ENCODE peak calls at places on chromosomes 2 and 18, in ten cellular contexts. B is fibroblast of pulmonary artery, P is neural progenitor cell, Q is AG09319, U is AG04450, D is fibroblast of mammary gland, E is progenitor cell of endocrine pancreas, M is neural crest cell, I is cardiac fibroblast, T is AG10803. O is an unnamed sample.
A peak's percentile ranks its signal among the peaks of the same experiment; 100 is the strongest.

GRCh38 chr2:54570925-54571694 is 115.0 kb downstream of the SPTBN1 start:
- DNase-seq in B (peak; percentile 94), P (no peak), Q (peak; percentile 71), U (peak; percentile 67), D (peak; percentile 92), E (no peak), M (no peak), I (peak; percentile 96), T (peak; percentile 95), O (no peak)

GRCh38 chr2:45890819-45891218 is 239.3 kb downstream of the PRKCE start:
- DNase-seq in B (no peak), P (no peak), Q (no peak), U (no peak), D (no peak), E (no peak), M (no peak), I (no peak), T (no peak), O (no peak)

GRCh38 chr2:197496695-197497094 is 2.9 kb downstream of the HSPD1 start:
- DNase-seq in B (no peak), P (no peak), Q (no peak), U (no peak), D (no peak), E (no peak), M (no peak), I (no peak), T (no peak), O (no peak)

GRCh38 chr2:41922177-41922576 is 125.6 kb upstream of the PKDCC start:
- DNase-seq in B (no peak), P (no peak), Q (no peak), U (no peak), D (peak; percentile 31), E (no peak), M (no peak), I (no peak), T (peak; percentile 38), O (no peak)

GRCh38 chr2:45649855-45650806 is 1.3 kb upstream of the PRKCE start:
- DNase-seq in B (peak; percentile 63), P (peak; percentile 82), Q (no peak), U (no peak), D (peak; percentile 57), E (peak; percentile 44), M (peak; percentile 48), I (peak; percentile 56), T (peak; percentile 57), O (peak; percentile 27)

GRCh38 chr2:43356774-43357173 is 130.4 kb upstream of the ZFP36L2 start:
- DNase-seq in B (peak; percentile 30), P (no peak), Q (no peak), U (no peak), D (peak; percentile 73), E (no peak), M (no peak), I (peak; percentile 38), T (peak; percentile 56), O (no peak)

GRCh38 chr2:135962401-135963138 is 22.9 kb downstream of the DARS1 start:
- DNase-seq in B (no peak), P (peak; percentile 38), Q (no peak), U (no peak), D (no peak), E (no peak), M (no peak), I (no peak), T (no peak), O (no peak)

GRCh38 chr2:239265681-239266435 is 135.0 kb downstream of the HDAC4 start:
- DNase-seq in B (no peak), P (no peak), Q (no peak), U (no peak), D (no peak), E (no peak), M (no peak), I (no peak), T (no peak), O (no peak)

GRCh38 chr2:140630557-140630956 is 1500.3 kb downstream of the LRP1B start:
- DNase-seq in B (no peak), P (no peak), Q (no peak), U (no peak), D (no peak), E (no peak), M (no peak), I (no peak), T (no peak), O (no peak)

GRCh38 chr2:112799291-112799975 is 15.1 kb upstream of the IL1A start:
- DNase-seq in B (peak; percentile 66), P (no peak), Q (no peak), U (no peak), D (no peak), E (no peak), M (no peak), I (peak; percentile 66), T (no peak), O (no peak)

GRCh38 chr2:227834423-227834822 is 20.8 kb downstream of the CCL20 start:
- DNase-seq in B (no peak), P (no peak), Q (no peak), U (no peak), D (peak; percentile 63), E (no peak), M (no peak), I (peak; percentile 46), T (no peak), O (no peak)

GRCh38 chr2:172698041-172698863 is 37.4 kb upstream of the RAPGEF4 start:
- DNase-seq in B (peak; percentile 61), P (no peak), Q (no peak), U (peak; percentile 80), D (peak; percentile 92), E (no peak), M (no peak), I (peak; percentile 80), T (peak; percentile 56), O (no peak)

GRCh38 chr18:56139792-56140254 is 498.6 kb downstream of the TXNL1 start:
- DNase-seq in B (peak; percentile 46), P (no peak), Q (no peak), U (peak; percentile 72), D (peak; percentile 54), E (no peak), M (no peak), I (peak; percentile 85), T (peak; percentile 59), O (no peak)

GRCh38 chr2:28391564-28392296 is 928 bp upstream of the FOSL2 start:
- DNase-seq in B (peak; percentile 94), P (peak; percentile 66), Q (peak; percentile 79), U (peak; percentile 67), D (peak; percentile 90), E (peak; percentile 27), M (no peak), I (peak; percentile 96), T (peak; percentile 94), O (no peak)

GRCh38 chr2:46703588-46703987 is 212.0 kb downstream of the MCFD2 start:
- DNase-seq in B (no peak), P (no peak), Q (no peak), U (no peak), D (no peak), E (no peak), M (no peak), I (no peak), T (no peak), O (no peak)

GRCh38 chr2:240401781-240402551 is 33.5 kb upstream of the GPC1 start:
- DNase-seq in B (no peak), P (no peak), Q (no peak), U (no peak), D (no peak), E (no peak), M (no peak), I (no peak), T (no peak), O (no peak)
- TF ChIP-seq CTCF in B (no peak), P (no peak), Q (no peak), U (no peak), D (no peak), E (no peak), M (no peak), I (no peak), T (no peak), O (no peak)

GRCh38 chr2:98923244-98923940 is 12.6 kb downstream of the CRACDL start:
- DNase-seq in B (no peak), P (no peak), Q (no peak), U (no peak), D (no peak), E (no peak), M (no peak), I (no peak), T (no peak), O (no peak)
- TF ChIP-seq CTCF in B (peak; percentile 14), P (peak; percentile 39), Q (no peak), U (peak; percentile 27), D (peak; percentile 38), E (peak; percentile 25), M (peak; percentile 42), I (peak; percentile 22), T (peak; percentile 3), O (no peak)

GRCh38 chr18:1559563-1559962 is 654.9 kb downstream of the ADCYAP1 start:
- DNase-seq in B (peak; percentile 5), P (no peak), Q (no peak), U (no peak), D (no peak), E (no peak), M (no peak), I (no peak), T (no peak), O (no peak)
- TF ChIP-seq CTCF in B (no peak), P (peak; percentile 17), Q (no peak), U (no peak), D (no peak), E (no peak), M (no peak), I (no peak), T (no peak), O (no peak)

GRCh38 chr2:196318517-196319377 is 147.4 kb upstream of the STK17B start:
- DNase-seq in B (no peak), P (no peak), Q (no peak), U (no peak), D (no peak), E (no peak), M (no peak), I (no peak), T (no peak), O (no peak)

GRCh38 chr2:196328088-196328680 is 156.8 kb upstream of the STK17B start:
- DNase-seq in B (no peak), P (no peak), Q (no peak), U (no peak), D (no peak), E (no peak), M (no peak), I (no peak), T (no peak), O (no peak)

GRCh38 chr2:196322963-196323810 is 151.8 kb upstream of the STK17B start:
- DNase-seq in B (peak; percentile 71), P (no peak), Q (no peak), U (no peak), D (peak; percentile 66), E (no peak), M (no peak), I (peak; percentile 74), T (peak; percentile 76), O (no peak)

GRCh38 chr2:196329959-196330358 is 158.6 kb upstream of the STK17B start:
- DNase-seq in B (no peak), P (no peak), Q (no peak), U (no peak), D (no peak), E (no peak), M (no peak), I (no peak), T (no peak), O (no peak)

DNA sequence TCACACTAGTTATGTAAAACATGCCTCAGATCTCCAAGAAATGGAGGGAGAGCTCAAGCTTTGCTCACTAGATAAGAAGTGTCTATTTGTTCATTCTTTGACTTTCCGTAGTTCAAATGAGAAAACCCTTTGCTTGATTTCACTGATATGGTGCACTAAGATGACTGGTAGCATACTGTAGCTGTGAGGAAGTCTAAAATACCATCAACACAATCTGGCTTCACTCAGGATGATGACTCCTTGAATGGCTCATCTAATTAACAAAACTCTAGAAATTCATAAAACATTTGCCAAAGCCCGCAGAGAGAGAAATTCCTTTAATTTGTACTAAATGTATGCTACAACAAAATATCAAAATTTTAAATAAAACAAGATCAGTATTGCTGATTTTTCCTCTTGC is 152.8 kb upstream of the STK17B start:
- DNase-seq in B (no peak), P (no peak), Q (no peak), U (no peak), D (peak; percentile 75), E (no peak), M (no peak), I (peak; percentile 44), T (peak; percentile 71), O (no peak)
- TF ChIP-seq CTCF in B (no peak), P (no peak), Q (no peak), U (no peak), D (no peak), E (no peak), M (no peak), I (no peak), T (no peak), O (no peak)